ENCODE peak calls at places on chromosomes 12 and 14, in four cellular contexts. One of them, this sample, is unnamed.

GRCh38 chr12:109309441-109310246 is 560 bp upstream of the FOXN4 start:
- DNase-seq in GM12865: no peak
- DNase-seq in activated B cell treated with CpG ODN at 0.5 μM for 24 hours: no peak
- DNase-seq in transverse colon: no peak
- DNase-seq in this sample: no peak

GRCh38 chr12:27521066-27521465 is 2.9 kb upstream of the PPFIBP1 start:
- DNase-seq in activated B cell treated with CpG ODN at 0.5 μM for 24 hours: no peak
- DNase-seq in GM12865: no peak
- DNase-seq in transverse colon: no peak
- DNase-seq in this sample: no peak

GRCh38 chr14:92586001-92586947 is 72.7 kb downstream of the RIN3 start:
- DNase-seq in activated B cell treated with CpG ODN at 0.5 μM for 24 hours: no peak
- DNase-seq in transverse colon: no peak
- DNase-seq in GM12865: peak
- DNase-seq in this sample: no peak

GRCh38 chr12:55659486-55660385 is 23.0 kb downstream of the OR10P1 start:
- DNase-seq in transverse colon: peak
- DNase-seq in GM12865: peak
- DNase-seq in activated B cell treated with CpG ODN at 0.5 μM for 24 hours: no peak
- DNase-seq in this sample: no peak

GRCh38 chr12:34350092-34351041 is 328.1 kb downstream of the ALG10 start:
- DNase-seq in GM12865: no peak
- DNase-seq in activated B cell treated with CpG ODN at 0.5 μM for 24 hours: no peak
- DNase-seq in transverse colon: no peak
- DNase-seq in this sample: no peak

GRCh38 chr14:33754264-33754663 is 196.6 kb downstream of the EGLN3 start:
- DNase-seq in activated B cell treated with CpG ODN at 0.5 μM for 24 hours: no peak
- DNase-seq in transverse colon: no peak
- DNase-seq in GM12865: no peak
- DNase-seq in this sample: no peak

GRCh38 chr14:26846388-26846787 is 248.6 kb upstream of the NOVA1 start:
- DNase-seq in GM12865: no peak
- DNase-seq in activated B cell treated with CpG ODN at 0.5 μM for 24 hours: no peak
- DNase-seq in transverse colon: no peak
- DNase-seq in this sample: no peak

GRCh38 chr12:110699591-110700445 is 10.9 kb upstream of the HVCN1 start:
- DNase-seq in activated B cell treated with CpG ODN at 0.5 μM for 24 hours: no peak
- DNase-seq in transverse colon: no peak
- DNase-seq in GM12865: no peak
- DNase-seq in this sample: no peak

GRCh38 chr12:76074701-76075336 is 9.7 kb downstream of the NAP1L1 start:
- DNase-seq in activated B cell treated with CpG ODN at 0.5 μM for 24 hours: no peak
- DNase-seq in GM12865: no peak
- DNase-seq in transverse colon: no peak
- DNase-seq in this sample: no peak

GRCh38 chr12:101855364-101855884 is 22.0 kb upstream of the DRAM1 start:
- DNase-seq in activated B cell treated with CpG ODN at 0.5 μM for 24 hours: no peak
- DNase-seq in GM12865: no peak
- DNase-seq in transverse colon: no peak
- DNase-seq in this sample: no peak

GRCh38 chr14:44453433-44454171 is 53.5 kb downstream of the FSCB start:
- DNase-seq in GM12865: peak
- DNase-seq in transverse colon: no peak
- DNase-seq in activated B cell treated with CpG ODN at 0.5 μM for 24 hours: no peak
- DNase-seq in this sample: no peak

GRCh38 chr14:23660290-23661226 is 24.4 kb downstream of the DHRS2 start:
- DNase-seq in GM12865: peak
- DNase-seq in activated B cell treated with CpG ODN at 0.5 μM for 24 hours: no peak
- DNase-seq in transverse colon: no peak
- DNase-seq in this sample: no peak

GRCh38 chr14:92651106-92651792 is 97.2 kb downstream of the LGMN start:
- DNase-seq in transverse colon: peak
- DNase-seq in activated B cell treated with CpG ODN at 0.5 μM for 24 hours: peak
- DNase-seq in GM12865: peak
- DNase-seq in this sample: peak

GRCh38 chr12:2023365-2023764 is 19.1 kb upstream of the DCP1B start:
- DNase-seq in activated B cell treated with CpG ODN at 0.5 μM for 24 hours: no peak
- DNase-seq in transverse colon: no peak
- DNase-seq in GM12865: no peak
- DNase-seq in this sample: no peak

GRCh38 chr14:76676539-76676938 is 84.7 kb upstream of the VASH1 start:
- DNase-seq in transverse colon: no peak
- DNase-seq in GM12865: no peak
- DNase-seq in activated B cell treated with CpG ODN at 0.5 μM for 24 hours: no peak
- DNase-seq in this sample: no peak

GRCh38 chr12:126051611-126052107 is 986.4 kb downstream of the AACS start:
- DNase-seq in transverse colon: no peak
- DNase-seq in GM12865: no peak
- DNase-seq in activated B cell treated with CpG ODN at 0.5 μM for 24 hours: no peak
- DNase-seq in this sample: no peak

GRCh38 chr12:100566887-100567637 is 6.4 kb upstream of the GAS2L3 start:
- DNase-seq in GM12865: peak
- DNase-seq in activated B cell treated with CpG ODN at 0.5 μM for 24 hours: no peak
- DNase-seq in transverse colon: no peak
- DNase-seq in this sample: peak

GRCh38 chr14:92121670-92122350 is at the start of the genes CPSF2 and NDUFB1:
- DNase-seq in transverse colon: peak
- DNase-seq in GM12865: peak
- DNase-seq in activated B cell treated with CpG ODN at 0.5 μM for 24 hours: peak
- DNase-seq in this sample: peak

GRCh38 chr12:84375472-84375871 is 537.1 kb downstream of the SLC6A15 start:
- DNase-seq in GM12865: no peak
- DNase-seq in activated B cell treated with CpG ODN at 0.5 μM for 24 hours: no peak
- DNase-seq in transverse colon: no peak
- DNase-seq in this sample: no peak
- TF ChIP-seq CTCF in GM12865: no peak
- TF ChIP-seq CTCF in activated B cell treated with CpG ODN at 0.5 μM for 24 hours: no peak
- TF ChIP-seq CTCF in transverse colon: no peak
- TF ChIP-seq CTCF in this sample: no peak

GRCh38 chr12:106841471-106842302 is 67.2 kb downstream of the RIC8B start:
- DNase-seq in activated B cell treated with CpG ODN at 0.5 μM for 24 hours: no peak
- DNase-seq in GM12865: peak
- DNase-seq in transverse colon: peak
- DNase-seq in this sample: no peak
- TF ChIP-seq CTCF in activated B cell treated with CpG ODN at 0.5 μM for 24 hours: no peak
- TF ChIP-seq CTCF in GM12865: peak
- TF ChIP-seq CTCF in transverse colon: peak
- TF ChIP-seq CTCF in this sample: peak

DNA sequence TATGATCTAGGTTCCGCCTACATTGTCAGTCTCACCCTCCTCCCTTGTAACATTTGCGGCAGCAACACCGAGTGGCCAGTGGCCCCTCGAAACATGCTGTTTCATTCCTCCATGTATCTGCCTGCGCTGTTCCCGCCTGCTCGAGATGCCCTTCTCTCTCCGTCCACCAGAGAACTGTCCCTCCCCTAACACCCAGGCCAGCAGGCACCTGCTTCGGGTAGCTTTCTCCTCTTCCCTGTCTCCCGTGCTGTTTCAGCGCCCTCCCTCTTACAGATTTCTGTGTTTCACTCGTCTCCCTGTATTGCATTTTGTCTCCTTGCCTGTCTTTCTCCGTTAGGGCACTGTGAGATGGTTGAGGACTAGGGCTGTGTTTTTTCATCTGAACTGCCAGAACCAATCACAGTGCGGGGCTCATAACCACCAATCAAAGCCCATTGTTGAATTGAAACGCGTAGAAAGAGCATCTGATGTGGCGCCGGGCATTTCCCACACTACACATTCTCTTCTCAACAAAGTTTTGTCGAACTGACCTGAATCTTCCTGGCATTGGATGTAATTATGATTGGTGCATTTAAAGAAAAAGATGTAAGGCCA is 40.9 kb upstream of the ELK3 start:
- DNase-seq in activated B cell treated with CpG ODN at 0.5 μM for 24 hours: no peak
- DNase-seq in transverse colon: no peak
- DNase-seq in GM12865: no peak
- DNase-seq in this sample: no peak
- TF ChIP-seq CTCF in activated B cell treated with CpG ODN at 0.5 μM for 24 hours: no peak
- TF ChIP-seq CTCF in transverse colon: no peak
- TF ChIP-seq CTCF in GM12865: no peak
- TF ChIP-seq CTCF in this sample: no peak

DNA sequence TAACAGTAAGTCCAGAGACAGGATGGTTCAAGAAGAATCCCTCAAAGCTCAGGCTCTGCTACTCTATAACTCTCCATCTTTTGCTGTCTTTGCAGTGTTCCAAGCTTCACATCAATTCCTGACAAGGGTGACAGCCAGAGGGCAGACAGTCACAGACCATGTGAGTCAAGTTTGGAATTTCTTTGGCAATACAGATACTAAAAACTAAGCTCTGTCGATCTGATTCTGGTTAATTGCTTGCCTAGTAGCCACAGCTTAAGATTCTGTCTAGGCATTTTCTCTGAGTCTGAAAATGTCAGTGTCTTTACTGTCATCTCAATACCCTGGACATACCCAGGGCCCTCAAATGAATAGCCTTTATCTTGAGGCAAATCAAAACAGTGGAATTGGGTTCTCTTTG is 153.7 kb downstream of the CEP128 start:
- DNase-seq in activated B cell treated with CpG ODN at 0.5 μM for 24 hours: no peak
- DNase-seq in GM12865: no peak
- DNase-seq in transverse colon: no peak
- DNase-seq in this sample: no peak
- TF ChIP-seq CTCF in activated B cell treated with CpG ODN at 0.5 μM for 24 hours: no peak
- TF ChIP-seq CTCF in GM12865: no peak
- TF ChIP-seq CTCF in transverse colon: no peak
- TF ChIP-seq CTCF in this sample: no peak

GRCh38 chr12:13170892-13171490 is 25.5 kb upstream of the EMP1 start:
- DNase-seq in transverse colon: no peak
- DNase-seq in activated B cell treated with CpG ODN at 0.5 μM for 24 hours: no peak
- DNase-seq in GM12865: no peak
- DNase-seq in this sample: no peak
- TF ChIP-seq CTCF in transverse colon: no peak
- TF ChIP-seq CTCF in activated B cell treated with CpG ODN at 0.5 μM for 24 hours: no peak
- TF ChIP-seq CTCF in GM12865: no peak
- TF ChIP-seq CTCF in this sample: no peak

DNA sequence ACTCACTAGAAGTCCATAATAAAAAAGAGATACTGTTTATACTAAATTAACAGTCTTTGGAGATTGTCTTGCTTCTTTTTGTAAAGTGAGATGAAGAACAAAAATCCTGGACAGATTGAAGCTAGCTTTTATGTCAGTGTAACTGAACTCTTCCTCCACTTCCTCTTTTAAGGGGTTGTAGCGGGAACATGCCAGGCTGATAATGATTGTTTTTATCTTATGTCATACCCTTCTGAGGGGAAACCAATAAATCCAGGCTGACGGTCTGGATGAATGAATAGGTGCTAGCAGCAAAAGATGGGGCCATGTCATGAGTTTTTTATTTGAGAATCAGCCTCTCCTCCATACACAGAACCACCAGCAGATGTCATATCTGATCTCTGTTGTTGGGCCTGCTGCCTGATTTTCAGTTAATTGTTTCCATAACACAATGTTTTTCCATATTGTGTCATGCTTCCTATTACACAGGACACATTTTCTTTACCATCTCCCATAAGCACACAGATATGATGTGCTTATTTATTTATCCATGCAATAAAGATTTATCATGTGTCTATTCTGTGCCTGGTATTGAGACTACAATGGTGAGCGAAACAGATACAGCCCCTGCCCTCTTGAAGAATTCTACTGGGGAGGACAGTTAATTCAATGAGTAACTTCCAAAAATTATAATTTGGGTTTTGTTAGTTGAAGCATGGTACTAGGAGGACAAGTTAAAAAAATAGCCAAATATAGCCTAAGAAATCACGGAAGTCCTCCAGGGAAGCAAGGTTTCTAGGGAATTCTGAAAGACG is 33.5 kb upstream of the CRY1 start:
- DNase-seq in activated B cell treated with CpG ODN at 0.5 μM for 24 hours: no peak
- DNase-seq in transverse colon: no peak
- DNase-seq in GM12865: no peak
- DNase-seq in this sample: no peak
- TF ChIP-seq CTCF in activated B cell treated with CpG ODN at 0.5 μM for 24 hours: no peak
- TF ChIP-seq CTCF in transverse colon: peak
- TF ChIP-seq CTCF in GM12865: peak
- TF ChIP-seq CTCF in this sample: peak

This sample was measured in CD14-positive monocyte.